ENCODE peak calls at places on chromosomes 2 and 18, in eight cellular contexts. C, L, S, Q, I, P, H and O are unnamed samples.

GRCh38 chr18:74451148-74451547 is 6.0 kb downstream of the DIPK1C start:
- DNase-seq in C (no peak), L (no peak), S (no peak), Q (no peak), I (no peak), P (no peak), H (no peak), O (no peak)

GRCh38 chr18:69838620-69839411 is 108.9 kb downstream of the CD226 start:
- DNase-seq in C (no peak), L (peak), S (no peak), Q (no peak), I (no peak), P (no peak), H (no peak), O (no peak)

GRCh38 chr2:236369606-236370005 is 105.4 kb upstream of the ASB18 start:
- DNase-seq in C (no peak), L (no peak), S (no peak), Q (no peak), I (no peak), P (no peak), H (peak), O (no peak)

GRCh38 chr2:69694894-69695849 is 46.8 kb upstream of the ANXA4 start:
- DNase-seq in C (peak), L (peak), S (no peak), Q (no peak), I (peak), P (no peak), H (no peak), O (no peak)

GRCh38 chr2:163347982-163348842 is 387.6 kb downstream of the FIGN start:
- DNase-seq in C (peak), L (peak), S (peak), Q (peak), I (peak), P (no peak), H (peak), O (peak)

GRCh38 chr2:31197669-31198068 is 19.6 kb downstream of the CAPN14 start:
- DNase-seq in C (no peak), L (no peak), S (no peak), Q (no peak), I (no peak), P (no peak), H (no peak), O (no peak)

GRCh38 chr2:225457462-225457861 is 58.0 kb downstream of the NYAP2 start:
- DNase-seq in C (no peak), L (no peak), S (no peak), Q (no peak), I (no peak), P (no peak), H (no peak), O (no peak)

GRCh38 chr2:201452856-201453643 is 1.5 kb downstream of the STRADB start:
- DNase-seq in C (no peak), L (no peak), S (no peak), Q (no peak), I (no peak), P (no peak), H (no peak), O (no peak)

GRCh38 chr2:226904592-226904991 is 68.7 kb downstream of the RHBDD1 start:
- DNase-seq in C (no peak), L (no peak), S (no peak), Q (no peak), I (no peak), P (no peak), H (no peak), O (no peak)

GRCh38 chr2:101396352-101396717 is 9.0 kb upstream of the CREG2 start:
- DNase-seq in C (peak), L (peak), S (peak), Q (no peak), I (peak), P (no peak), H (peak), O (no peak)

GRCh38 chr2:29940706-29941105 is 19.3 kb upstream of the ALK start:
- DNase-seq in C (no peak), L (no peak), S (no peak), Q (no peak), I (no peak), P (no peak), H (no peak), O (no peak)

GRCh38 chr2:25341031-25341727 is 546 bp downstream of the DNMT3A start:
- DNase-seq in C (no peak), L (no peak), S (no peak), Q (peak), I (peak), P (no peak), H (no peak), O (no peak)

GRCh38 chr2:226673314-226673723 is 126.3 kb downstream of the IRS1 start:
- DNase-seq in C (peak), L (peak), S (peak), Q (peak), I (peak), P (no peak), H (peak), O (no peak)

GRCh38 chr2:74552914-74553811 is 579 bp downstream of the LOXL3 start:
- DNase-seq in C (no peak), L (no peak), S (no peak), Q (peak), I (no peak), P (peak), H (no peak), O (no peak)

GRCh38 chr2:66445076-66445724 is 10.3 kb downstream of the MEIS1 start:
- DNase-seq in C (no peak), L (no peak), S (no peak), Q (peak), I (peak), P (no peak), H (no peak), O (peak)

GRCh38 chr2:72913531-72914225 is 3.6 kb upstream of the EMX1 start:
- DNase-seq in C (no peak), L (no peak), S (no peak), Q (no peak), I (no peak), P (peak), H (no peak), O (no peak)
- TF ChIP-seq CTCF in C (peak), L (peak), S (peak), Q (peak), I (peak), P (peak), H (peak), O (no peak)

GRCh38 chr2:94762600-94762999 is 108.6 kb upstream of the TEKT4 start:
- DNase-seq in C (no peak), L (no peak), S (no peak), Q (no peak), I (no peak), P (no peak), H (no peak), O (peak)

GRCh38 chr2:94753466-94753998 is 117.7 kb upstream of the TEKT4 start:
- DNase-seq in C (no peak), L (no peak), S (no peak), Q (no peak), I (no peak), P (no peak), H (no peak), O (no peak)

GRCh38 chr2:94758546-94758945 is 112.7 kb upstream of the TEKT4 start:
- DNase-seq in C (no peak), L (no peak), S (no peak), Q (no peak), I (no peak), P (no peak), H (no peak), O (no peak)

GRCh38 chr2:94763318-94763717 is 107.9 kb upstream of the TEKT4 start:
- DNase-seq in C (no peak), L (no peak), S (no peak), Q (no peak), I (no peak), P (no peak), H (no peak), O (no peak)

GRCh38 chr2:94759211-94759610 is 112.0 kb upstream of the TEKT4 start:
- DNase-seq in C (no peak), L (peak), S (no peak), Q (no peak), I (no peak), P (no peak), H (no peak), O (peak)
- TF ChIP-seq CTCF in C (no peak), L (no peak), S (no peak), Q (no peak), I (no peak), P (peak), H (no peak), O (no peak)

GRCh38 chr2:60560734-60561649 is 7.5 kb upstream of the BCL11A start:
- DNase-seq in C (peak), L (peak), S (no peak), Q (peak), I (no peak), P (peak), H (no peak), O (no peak)
- TF ChIP-seq CTCF in C (peak), L (peak), S (peak), Q (peak), I (peak), P (peak), H (peak), O (peak)

DNA sequence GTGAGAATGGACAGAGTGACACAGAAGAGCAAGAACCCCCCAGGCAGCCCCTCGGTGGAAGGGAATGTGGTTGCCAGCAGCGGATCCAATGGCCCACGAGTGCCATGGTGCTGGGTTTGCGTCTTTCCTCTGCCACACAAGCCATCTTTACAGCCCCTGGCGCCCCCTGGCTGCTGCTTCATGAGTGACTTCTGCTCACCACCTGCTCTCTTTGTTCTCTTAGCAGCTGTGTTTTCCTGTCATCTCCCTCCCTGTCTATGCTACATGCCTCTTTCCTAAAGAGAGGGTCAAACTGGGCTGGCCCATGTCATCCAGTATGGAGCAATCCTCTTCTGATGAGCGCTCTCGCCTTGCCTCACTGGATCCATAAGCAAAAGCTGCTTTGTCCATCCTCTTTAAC is 300.0 kb upstream of the SMIM21 start:
- DNase-seq in C (no peak), L (peak), S (no peak), Q (peak), I (peak), P (peak), H (no peak), O (peak)
- TF ChIP-seq CTCF in C (peak), L (peak), S (peak), Q (peak), I (peak), P (peak), H (peak), O (peak)

DNA sequence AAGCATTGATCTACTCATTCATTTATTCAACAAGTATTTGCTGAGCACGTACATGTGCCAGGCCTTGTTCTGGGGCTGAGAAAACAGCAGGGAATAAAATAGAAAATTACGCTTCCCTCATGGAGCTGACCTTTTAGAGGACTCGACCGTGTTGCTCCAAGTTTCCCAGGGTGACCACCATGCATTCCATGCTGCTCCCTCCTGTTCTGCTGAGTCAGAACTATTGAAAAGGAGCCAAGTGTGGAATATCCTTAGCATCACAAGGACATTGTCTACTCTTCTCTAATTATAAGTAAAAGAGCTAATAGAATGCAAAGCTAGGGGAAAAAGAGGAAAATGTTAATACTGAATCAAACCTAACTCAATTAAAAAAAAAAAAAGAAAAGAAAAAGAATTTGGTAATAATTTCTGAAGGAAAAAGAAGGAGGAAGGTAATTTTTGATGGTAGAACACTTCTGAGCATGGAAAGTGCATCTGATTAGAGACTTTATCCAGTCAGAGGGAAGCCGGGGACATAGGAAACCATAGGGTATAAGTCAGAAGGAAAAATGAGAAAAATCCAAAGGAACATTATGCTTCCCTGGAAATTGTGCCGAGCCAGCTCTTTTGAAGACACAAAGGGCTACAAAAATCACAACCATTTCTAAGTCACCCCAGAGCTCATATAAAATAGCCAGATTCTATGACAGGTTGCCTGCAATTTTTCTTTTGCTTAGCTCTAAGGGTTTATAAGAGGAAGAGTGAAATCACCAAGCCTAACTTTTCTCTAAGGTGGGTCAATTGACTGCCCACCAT is 339.4 kb downstream of the RND3 start:
- DNase-seq in C (no peak), L (no peak), S (no peak), Q (no peak), I (peak), P (no peak), H (no peak), O (no peak)
- TF ChIP-seq CTCF in C (no peak), L (no peak), S (no peak), Q (no peak), I (no peak), P (no peak), H (no peak), O (no peak)

GRCh38 chr18:33677891-33678290 is 99.9 kb downstream of the ASXL3 start:
- DNase-seq in C (no peak), L (no peak), S (no peak), Q (no peak), I (no peak), P (no peak), H (no peak), O (no peak)

GRCh38 chr18:33676593-33676992 is 98.6 kb downstream of the ASXL3 start:
- DNase-seq in C (no peak), L (no peak), S (no peak), Q (no peak), I (no peak), P (no peak), H (no peak), O (no peak)

GRCh38 chr18:33670052-33670451 is 92.0 kb downstream of the ASXL3 start:
- DNase-seq in C (no peak), L (no peak), S (no peak), Q (no peak), I (no peak), P (no peak), H (no peak), O (no peak)

GRCh38 chr18:33669589-33669988 is 91.6 kb downstream of the ASXL3 start:
- DNase-seq in C (no peak), L (no peak), S (no peak), Q (no peak), I (no peak), P (no peak), H (no peak), O (no peak)

GRCh38 chr18:33673689-33674088 is 95.7 kb downstream of the ASXL3 start:
- DNase-seq in C (peak), L (no peak), S (no peak), Q (no peak), I (no peak), P (no peak), H (no peak), O (no peak)
- TF ChIP-seq CTCF in C (no peak), L (no peak), S (no peak), Q (no peak), I (no peak), P (no peak), H (no peak), O (no peak)

DNA sequence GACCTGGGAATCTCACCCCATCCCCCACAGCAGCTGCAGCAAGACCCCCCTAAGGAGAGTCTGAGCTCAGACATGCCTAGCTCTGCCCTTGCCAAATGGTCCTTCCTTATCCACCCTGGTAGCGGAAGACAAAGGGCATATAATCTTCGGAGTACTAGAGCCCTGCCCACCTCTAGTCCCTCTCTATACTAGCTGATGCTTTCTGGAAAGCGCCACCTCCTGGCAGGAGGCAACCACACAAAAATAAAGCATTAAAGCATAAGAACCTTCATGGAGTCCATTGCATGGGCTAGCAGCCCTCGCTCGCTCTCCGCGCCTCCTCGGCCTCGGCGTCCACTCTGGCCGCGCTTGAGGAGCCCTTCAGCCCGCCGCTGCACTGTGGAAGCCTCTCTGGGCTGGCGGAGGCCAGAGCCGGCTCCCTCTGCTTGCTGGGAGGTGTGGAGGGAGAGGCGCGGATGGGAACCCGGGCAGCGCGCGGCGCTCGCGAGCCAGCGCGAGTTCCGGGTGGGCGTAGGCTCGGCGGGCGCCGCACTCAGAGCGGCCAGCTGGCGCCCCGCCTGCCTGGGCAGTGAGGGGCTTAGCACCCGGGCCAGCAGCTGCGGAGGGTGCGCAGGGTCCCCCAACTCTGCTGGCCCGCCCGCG is 941.2 kb downstream of the SUCLG1 start:
- DNase-seq in C (no peak), L (no peak), S (no peak), Q (no peak), I (no peak), P (peak), H (no peak), O (no peak)
- TF ChIP-seq CTCF in C (no peak), L (no peak), S (no peak), Q (no peak), I (no peak), P (no peak), H (no peak), O (no peak)

GRCh38 chr2:158786897-158787296 is 8.2 kb upstream of the DAPL1 start:
- DNase-seq in C (no peak), L (no peak), S (no peak), Q (no peak), I (no peak), P (no peak), H (no peak), O (no peak)
- TF ChIP-seq CTCF in C (no peak), L (no peak), S (no peak), Q (no peak), I (no peak), P (no peak), H (no peak), O (no peak)

GRCh38 chr2:159776321-159776720 is 21.7 kb downstream of the CD302 start:
- DNase-seq in C (no peak), L (no peak), S (no peak), Q (no peak), I (no peak), P (no peak), H (no peak), O (no peak)
- TF ChIP-seq CTCF in C (no peak), L (peak), S (peak), Q (peak), I (peak), P (no peak), H (peak), O (peak)